ENCODE peak calls at places on chromosomes 4 and X, in five cellular contexts. One of them, this sample, is unnamed.

GRCh38 chrX:23035493-23035892 is 35.7 kb downstream of the DDX53 start:
- ATAC-seq in gastrocnemius medialis: no peak
- ATAC-seq in left lung: no peak
- ATAC-seq in T-cell: no peak
- ATAC-seq in pancreas: no peak
- ATAC-seq in this sample: no peak

GRCh38 chrX:88603237-88603636 is 143.8 kb upstream of the CPXCR1 start:
- ATAC-seq in gastrocnemius medialis: no peak
- ATAC-seq in left lung: no peak
- ATAC-seq in T-cell: no peak
- ATAC-seq in pancreas: no peak
- ATAC-seq in this sample: no peak

GRCh38 chrX:2484232-2484631 is 16.5 kb downstream of the DHRSX start:
- ATAC-seq in gastrocnemius medialis: no peak
- ATAC-seq in left lung: peak
- ATAC-seq in T-cell: no peak
- ATAC-seq in pancreas: no peak
- ATAC-seq in this sample: no peak

GRCh38 chr4:56755901-56756300 is 65.6 kb downstream of the SPINK2 start:
- ATAC-seq in gastrocnemius medialis: no peak
- ATAC-seq in left lung: no peak
- ATAC-seq in T-cell: no peak
- ATAC-seq in pancreas: no peak
- ATAC-seq in this sample: no peak

GRCh38 chrX:33205321-33205720 is 6.0 kb downstream of the DMD start:
- ATAC-seq in gastrocnemius medialis: peak
- ATAC-seq in left lung: peak
- ATAC-seq in T-cell: no peak
- ATAC-seq in pancreas: no peak
- ATAC-seq in this sample: no peak

GRCh38 chr4:133143775-133144430 is 5.2 kb upstream of the PCDH10 start:
- ATAC-seq in gastrocnemius medialis: no peak
- ATAC-seq in left lung: no peak
- ATAC-seq in T-cell: no peak
- ATAC-seq in pancreas: no peak
- ATAC-seq in this sample: no peak

GRCh38 chr4:84750956-84751275 is 168.0 kb downstream of the CDS1 start:
- ATAC-seq in gastrocnemius medialis: no peak
- ATAC-seq in left lung: no peak
- ATAC-seq in T-cell: no peak
- ATAC-seq in pancreas: no peak
- ATAC-seq in this sample: no peak

GRCh38 chr4:38560763-38561558 is 103.0 kb upstream of the KLF3 start:
- ATAC-seq in gastrocnemius medialis: no peak
- ATAC-seq in left lung: no peak
- ATAC-seq in T-cell: peak
- ATAC-seq in pancreas: no peak
- ATAC-seq in this sample: peak

GRCh38 chr4:139108567-139109128 is 68.4 kb downstream of the ELF2 start:
- ATAC-seq in gastrocnemius medialis: no peak
- ATAC-seq in left lung: no peak
- ATAC-seq in T-cell: no peak
- ATAC-seq in pancreas: no peak
- ATAC-seq in this sample: no peak

GRCh38 chrX:84186603-84187358 is 1.2 kb downstream of the RPS6KA6 start:
- ATAC-seq in gastrocnemius medialis: no peak
- ATAC-seq in left lung: peak
- ATAC-seq in T-cell: no peak
- ATAC-seq in pancreas: peak
- ATAC-seq in this sample: no peak

GRCh38 chr4:108355523-108356208 is 186.9 kb upstream of the LEF1 start:
- ATAC-seq in gastrocnemius medialis: no peak
- ATAC-seq in left lung: no peak
- ATAC-seq in T-cell: peak
- ATAC-seq in pancreas: no peak
- ATAC-seq in this sample: peak

GRCh38 chrX:154693394-154693793 is 40.0 kb upstream of the CTAG2 start:
- ATAC-seq in gastrocnemius medialis: no peak
- ATAC-seq in left lung: no peak
- ATAC-seq in T-cell: peak
- ATAC-seq in pancreas: no peak
- ATAC-seq in this sample: peak

GRCh38 chrX:19875051-19875432 is 12.4 kb downstream of the SH3KBP1 start:
- ATAC-seq in gastrocnemius medialis: no peak
- ATAC-seq in left lung: peak
- ATAC-seq in T-cell: no peak
- ATAC-seq in pancreas: no peak
- ATAC-seq in this sample: peak

GRCh38 chr4:111596491-111596890 is 548.8 kb upstream of the FAM241A start:
- ATAC-seq in gastrocnemius medialis: no peak
- ATAC-seq in left lung: no peak
- ATAC-seq in T-cell: no peak
- ATAC-seq in pancreas: no peak
- ATAC-seq in this sample: no peak

GRCh38 chr4:104490096-104490769 is 4.5 kb downstream of the CXXC4 start:
- ATAC-seq in gastrocnemius medialis: peak
- ATAC-seq in left lung: no peak
- ATAC-seq in T-cell: no peak
- ATAC-seq in pancreas: no peak
- ATAC-seq in this sample: peak

GRCh38 chrX:46653482-46653881 is 79.9 kb downstream of the CHST7 start:
- ATAC-seq in gastrocnemius medialis: no peak
- ATAC-seq in left lung: no peak
- ATAC-seq in T-cell: no peak
- ATAC-seq in pancreas: no peak
- ATAC-seq in this sample: no peak

GRCh38 chrX:115409551-115409950 is 120.0 kb downstream of the LUZP4 start:
- ATAC-seq in gastrocnemius medialis: no peak
- ATAC-seq in left lung: no peak
- ATAC-seq in T-cell: no peak
- ATAC-seq in pancreas: no peak
- ATAC-seq in this sample: no peak

GRCh38 chrX:29281078-29281742 is 694.0 kb downstream of the IL1RAPL1 start:
- ATAC-seq in gastrocnemius medialis: no peak
- ATAC-seq in left lung: no peak
- ATAC-seq in T-cell: no peak
- ATAC-seq in pancreas: no peak
- ATAC-seq in this sample: no peak

GRCh38 chr4:14431155-14432134 is 570.8 kb upstream of the CPEB2 start:
- ATAC-seq in gastrocnemius medialis: no peak
- ATAC-seq in left lung: no peak
- ATAC-seq in T-cell: no peak
- ATAC-seq in pancreas: no peak
- ATAC-seq in this sample: no peak

GRCh38 chrX:145861818-145862217 is 44.2 kb downstream of the SLITRK2 start:
- ATAC-seq in gastrocnemius medialis: no peak
- ATAC-seq in left lung: no peak
- ATAC-seq in T-cell: no peak
- ATAC-seq in pancreas: no peak
- ATAC-seq in this sample: no peak

GRCh38 chrX:39309018-39309620 is 507.9 kb downstream of the MID1IP1 start:
- ATAC-seq in gastrocnemius medialis: no peak
- ATAC-seq in left lung: no peak
- ATAC-seq in T-cell: peak
- ATAC-seq in pancreas: no peak
- ATAC-seq in this sample: peak

GRCh38 chr4:29908276-29908675 is 811.9 kb upstream of the PCDH7 start:
- ATAC-seq in gastrocnemius medialis: no peak
- ATAC-seq in left lung: no peak
- ATAC-seq in T-cell: no peak
- ATAC-seq in pancreas: no peak
- ATAC-seq in this sample: no peak

GRCh38 chr4:8212606-8213005 is 13.5 kb downstream of the SH3TC1 start:
- ATAC-seq in gastrocnemius medialis: no peak
- ATAC-seq in left lung: no peak
- ATAC-seq in T-cell: no peak
- ATAC-seq in pancreas: no peak
- ATAC-seq in this sample: no peak

GRCh38 chr4:80568891-80569290 is 233.4 kb downstream of the CFAP299 start:
- ATAC-seq in gastrocnemius medialis: no peak
- ATAC-seq in left lung: no peak
- ATAC-seq in T-cell: no peak
- ATAC-seq in pancreas: no peak
- ATAC-seq in this sample: no peak

GRCh38 chr4:24642941-24643628 is 58.7 kb upstream of the DHX15 start:
- ATAC-seq in gastrocnemius medialis: no peak
- ATAC-seq in left lung: peak
- ATAC-seq in T-cell: no peak
- ATAC-seq in pancreas: peak
- ATAC-seq in this sample: no peak

GRCh38 chr4:56696056-56696455 is 15.0 kb upstream of the HOPX start:
- ATAC-seq in gastrocnemius medialis: no peak
- ATAC-seq in left lung: peak
- ATAC-seq in T-cell: no peak
- ATAC-seq in pancreas: no peak
- ATAC-seq in this sample: no peak

GRCh38 chr4:128639586-128640270 is 169.8 kb upstream of the JADE1 start:
- ATAC-seq in gastrocnemius medialis: peak
- ATAC-seq in left lung: no peak
- ATAC-seq in T-cell: no peak
- ATAC-seq in pancreas: no peak
- ATAC-seq in this sample: no peak

GRCh38 chr4:89101256-89102161 is 9.8 kb upstream of the TIGD2 start:
- ATAC-seq in gastrocnemius medialis: no peak
- ATAC-seq in left lung: no peak
- ATAC-seq in T-cell: no peak
- ATAC-seq in pancreas: no peak
- ATAC-seq in this sample: peak

GRCh38 chrX:13697440-13697839 is 8.5 kb downstream of the RAB9A start:
- ATAC-seq in gastrocnemius medialis: no peak
- ATAC-seq in left lung: no peak
- ATAC-seq in T-cell: no peak
- ATAC-seq in pancreas: no peak
- ATAC-seq in this sample: peak

GRCh38 chr4:161714022-161714751 is 449.6 kb downstream of the FSTL5 start:
- ATAC-seq in gastrocnemius medialis: no peak
- ATAC-seq in left lung: no peak
- ATAC-seq in T-cell: no peak
- ATAC-seq in pancreas: no peak
- ATAC-seq in this sample: no peak

GRCh38 chr4:82560853-82561744 is 689 bp downstream of the TMEM150C start:
- ATAC-seq in gastrocnemius medialis: peak
- ATAC-seq in left lung: peak
- ATAC-seq in T-cell: peak
- ATAC-seq in pancreas: peak
- ATAC-seq in this sample: no peak

GRCh38 chr4:88599714-88600113 is 7.4 kb downstream of the HERC3 start:
- ATAC-seq in gastrocnemius medialis: peak
- ATAC-seq in left lung: peak
- ATAC-seq in T-cell: peak
- ATAC-seq in pancreas: no peak
- ATAC-seq in this sample: peak